ENCODE peak calls at places on chromosomes 16 and 17, in eight cellular contexts. P is smooth muscle cell of the brain vasculature; K is RWPE1; J is stimulated activated CD8-positive, alpha-beta memory T cell treated with anti-CD3 and anti-CD28 coated beads, Interleukin-2, amount 100 ng/mL, for 48 hours; Y is GM23248; L is NCI-H1105 treated with DMSO at 0.1 percent for 48 hours; A is effector CD4-positive, alpha-beta T cell; R is cardiac muscle cell. V is an unnamed sample.

GRCh38 chr16:75305364-75306101 is 54.1 kb upstream of the BCAR1 start:
- DNase-seq in P (peak), K (peak), J (no peak), Y (peak), L (no peak), A (no peak), R (peak), V (peak)

GRCh38 chr17:43771463-43771862 is 7.3 kb downstream of the DUSP3 start:
- DNase-seq in P (no peak), K (no peak), J (no peak), Y (no peak), L (no peak), A (no peak), R (no peak), V (no peak)

GRCh38 chr16:62035115-62036092 is 834 bp downstream of the CDH8 start:
- DNase-seq in P (no peak), K (no peak), J (no peak), Y (no peak), L (peak), A (no peak), R (no peak), V (no peak)

GRCh38 chr16:2429771-2430663 is 770 bp downstream of the CCNF start:
- DNase-seq in P (no peak), K (peak), J (no peak), Y (peak), L (peak), A (no peak), R (peak), V (peak)

GRCh38 chr17:6710317-6710716 is 2.9 kb downstream of the SLC13A5 start:
- DNase-seq in P (no peak), K (no peak), J (no peak), Y (no peak), L (no peak), A (no peak), R (no peak), V (no peak)

GRCh38 chr16:25064967-25065366 is 46.6 kb upstream of the LCMT1 start:
- DNase-seq in P (no peak), K (no peak), J (no peak), Y (peak), L (no peak), A (no peak), R (no peak), V (no peak)

GRCh38 chr16:69476920-69477418 is 52.5 kb downstream of the CYB5B start:
- DNase-seq in P (peak), K (peak), J (no peak), Y (peak), L (no peak), A (no peak), R (peak), V (no peak)

GRCh38 chr17:15920758-15921239 is 24.1 kb upstream of the ADORA2B start:
- DNase-seq in P (peak), K (peak), J (no peak), Y (peak), L (no peak), A (no peak), R (peak), V (no peak)

GRCh38 chr16:81595676-81596292 is 151.2 kb downstream of the CMIP start:
- DNase-seq in P (no peak), K (no peak), J (no peak), Y (peak), L (no peak), A (no peak), R (no peak), V (no peak)

GRCh38 chr16:66242672-66243071 is 123.8 kb upstream of the CDH5 start:
- DNase-seq in P (no peak), K (no peak), J (no peak), Y (no peak), L (no peak), A (no peak), R (no peak), V (no peak)

GRCh38 chr17:1498869-1499268 is 6.4 kb upstream of the MYO1C start:
- DNase-seq in P (no peak), K (no peak), J (no peak), Y (peak), L (no peak), A (no peak), R (peak), V (no peak)

GRCh38 chr17:28041844-28042656 is 427 bp upstream of the NLK start:
- DNase-seq in P (no peak), K (peak), J (no peak), Y (peak), L (no peak), A (no peak), R (no peak), V (no peak)

GRCh38 chr17:77458202-77459017 is 317.6 kb downstream of the SEC14L1 start:
- DNase-seq in P (no peak), K (no peak), J (no peak), Y (no peak), L (no peak), A (no peak), R (no peak), V (peak)

GRCh38 chr16:87076331-87076949 is 240.8 kb downstream of the C16orf95 start:
- DNase-seq in P (no peak), K (no peak), J (no peak), Y (no peak), L (no peak), A (no peak), R (no peak), V (no peak)

GRCh38 chr16:81661082-81661481 is 118.0 kb upstream of the PLCG2 start:
- DNase-seq in P (no peak), K (no peak), J (no peak), Y (no peak), L (no peak), A (no peak), R (no peak), V (no peak)

GRCh38 chr17:5587431-5588032 is 3.2 kb upstream of the NLRP1 start:
- DNase-seq in P (peak), K (peak), J (no peak), Y (peak), L (peak), A (peak), R (peak), V (no peak)

GRCh38 chr17:9002236-9002609 is 19.1 kb upstream of the NTN1 start:
- DNase-seq in P (no peak), K (no peak), J (no peak), Y (no peak), L (no peak), A (no peak), R (no peak), V (no peak)

GRCh38 chr17:30599424-30600061 is 122.3 kb downstream of the GOSR1 start:
- DNase-seq in P (no peak), K (no peak), J (no peak), Y (no peak), L (no peak), A (no peak), R (no peak), V (no peak)

GRCh38 chr17:75679706-75680201 is 12.6 kb downstream of the SAP30BP start:
- DNase-seq in P (no peak), K (peak), J (no peak), Y (peak), L (no peak), A (no peak), R (peak), V (no peak)

GRCh38 chr17:73338566-73339247 is 26.9 kb upstream of the CDC42EP4 start:
- DNase-seq in P (no peak), K (no peak), J (no peak), Y (no peak), L (no peak), A (no peak), R (no peak), V (no peak)

GRCh38 chr17:29390856-29391631 is 881 bp downstream of the TAOK1 start:
- DNase-seq in P (no peak), K (peak), J (peak), Y (peak), L (peak), A (no peak), R (peak), V (no peak)

GRCh38 chr16:47578033-47578432 is 116.9 kb downstream of the PHKB start:
- DNase-seq in P (no peak), K (no peak), J (no peak), Y (no peak), L (no peak), A (no peak), R (no peak), V (no peak)

GRCh38 chr17:10396529-10397163 is 23.8 kb upstream of the MYH13 start:
- DNase-seq in P (no peak), K (no peak), J (no peak), Y (no peak), L (no peak), A (no peak), R (peak), V (no peak)

GRCh38 chr16:83888672-83889044 is 10.3 kb upstream of the MLYCD start:
- DNase-seq in P (no peak), K (no peak), J (no peak), Y (no peak), L (no peak), A (no peak), R (peak), V (no peak)

GRCh38 chr16:30358990-30359870 is 4.1 kb upstream of the CD2BP2 start:
- DNase-seq in P (no peak), K (no peak), J (no peak), Y (no peak), L (no peak), A (no peak), R (no peak), V (no peak)

GRCh38 chr16:23835390-23836077 is at the start of gene PRKCB:
- DNase-seq in P (no peak), K (peak), J (peak), Y (peak), L (peak), A (peak), R (peak), V (peak)

GRCh38 chr16:66326995-66327513 is 39.4 kb upstream of the CDH5 start:
- DNase-seq in P (no peak), K (no peak), J (no peak), Y (no peak), L (peak), A (no peak), R (no peak), V (no peak)

GRCh38 chr16:49970818-49971431 is 54.1 kb upstream of the CNEP1R1 start:
- DNase-seq in P (no peak), K (no peak), J (no peak), Y (no peak), L (no peak), A (no peak), R (no peak), V (no peak)

GRCh38 chr17:64196626-64197025 is 66.4 kb downstream of the TEX2 start:
- DNase-seq in P (no peak), K (peak), J (no peak), Y (peak), L (no peak), A (no peak), R (peak), V (no peak)

GRCh38 chr17:64004903-64005733 is 7.0 kb downstream of the PRR29 start:
- DNase-seq in P (no peak), K (no peak), J (no peak), Y (no peak), L (no peak), A (no peak), R (no peak), V (no peak)

GRCh38 chr16:21268236-21268635 is 9.9 kb downstream of the CRYM start:
- DNase-seq in P (no peak), K (no peak), J (no peak), Y (no peak), L (no peak), A (no peak), R (no peak), V (no peak)

GRCh38 chr16:11699234-11699894 is 31.1 kb downstream of the SNN start:
- DNase-seq in P (no peak), K (no peak), J (no peak), Y (no peak), L (no peak), A (no peak), R (no peak), V (no peak)

V was measured in stimulated activated naive CD4-positive, alpha-beta T cell.